ENCODE peak calls at places on chromosomes 4 and X, in eight cellular contexts. Z is neural crest cell, R is RCC 7860, M is astrocyte of the hippocampus, P is upper lobe of right lung, B is GM04504, V is SW 1271, L is dermis blood vessel endothelial cell. D is an unnamed sample.

GRCh38 chr4:40199179-40199670 is 2.4 kb downstream of the RHOH start:
- DNase-seq in P (no peak), B (no peak), Z (no peak), L (no peak), R (no peak), M (no peak), V (no peak), D (no peak)

GRCh38 chrX:136768469-136769084 is 12.2 kb downstream of the ARHGEF6 start:
- DNase-seq in Z (no peak), R (peak; percentile 91), P (no peak), L (no peak), V (no peak), B (peak; percentile 83), M (peak; percentile 79), D (peak; percentile 37)

GRCh38 chr4:1048781-1049590 is 37.6 kb downstream of the FGFRL1 start:
- DNase-seq in P (peak; percentile 67), V (no peak), M (no peak), Z (no peak), L (peak; percentile 40), B (no peak), R (no peak), D (no peak)

GRCh38 chr4:89056953-89057398 is at the start of gene FAM13A:
- DNase-seq in P (peak; percentile 66), V (peak; percentile 71), Z (peak; percentile 52), M (peak; percentile 96), R (peak; percentile 64), B (peak; percentile 78), L (peak; percentile 56), D (peak; percentile 90)

GRCh38 chr4:169100656-169101055 is 90.6 kb upstream of the CBR4 start:
- DNase-seq in B (no peak), Z (no peak), V (no peak), M (no peak), R (no peak), P (no peak), L (no peak), D (no peak)

GRCh38 chrX:151478052-151478451 is 81.0 kb downstream of the VMA21 start:
- DNase-seq in L (no peak), P (no peak), Z (no peak), B (no peak), V (no peak), R (no peak), M (no peak), D (no peak)

GRCh38 chr4:69707807-69708206 is 52.6 kb downstream of the SULT1B1 start:
- DNase-seq in R (no peak), Z (no peak), V (no peak), B (no peak), M (no peak), L (peak; percentile 20), P (no peak), D (no peak)

GRCh38 chrX:108001218-108001814 is 19.1 kb upstream of the TEX13B start:
- DNase-seq in M (peak; percentile 14), R (peak; percentile 18), Z (no peak), B (peak; percentile 5), V (peak; percentile 0), L (peak; percentile 64), P (no peak), D (no peak)

GRCh38 chr4:107824367-107825071 is at the start of gene SGMS2:
- DNase-seq in B (peak; percentile 70), L (peak; percentile 93), R (peak; percentile 81), V (peak; percentile 78), Z (peak; percentile 39), M (peak; percentile 97), P (peak; percentile 95), D (peak; percentile 47)

GRCh38 chrX:102077426-102077825 is 48.1 kb upstream of the TCEAL2 start:
- DNase-seq in R (no peak), L (no peak), Z (no peak), M (no peak), V (no peak), P (no peak), B (no peak), D (no peak)

GRCh38 chrX:19344207-19344534 is 444 bp downstream of the PDHA1 start:
- DNase-seq in V (no peak), P (no peak), M (no peak), L (no peak), B (no peak), R (no peak), Z (no peak), D (no peak)

GRCh38 chr4:41538017-41538733 is at the start of gene LIMCH1:
- DNase-seq in R (no peak), M (no peak), Z (no peak), L (peak; percentile 65), P (peak; percentile 67), V (no peak), B (no peak), D (no peak)

GRCh38 chrX:63250253-63250868 is 100.8 kb downstream of the SPIN4 start:
- DNase-seq in R (peak; percentile 56), L (peak; percentile 85), P (no peak), M (peak; percentile 76), B (peak; percentile 63), V (no peak), Z (peak; percentile 41), D (peak; percentile 44)

GRCh38 chr4:184804621-184805020 is 21.1 kb downstream of the ACSL1 start:
- DNase-seq in V (no peak), R (no peak), B (no peak), P (no peak), Z (no peak), L (no peak), M (no peak), D (no peak)

GRCh38 chr4:7964459-7964858 is 24.8 kb upstream of the AFAP1 start:
- DNase-seq in P (no peak), R (no peak), B (no peak), Z (no peak), M (no peak), L (no peak), V (no peak), D (no peak)

GRCh38 chrX:24629701-24630100 is 17.4 kb downstream of the PCYT1B start:
- DNase-seq in M (no peak), B (no peak), V (no peak), Z (no peak), P (no peak), R (no peak), L (no peak), D (no peak)

GRCh38 chrX:39809326-39809725 is 288.4 kb downstream of the BCOR start:
- DNase-seq in R (peak; percentile 61), P (no peak), V (no peak), Z (no peak), B (peak; percentile 42), M (no peak), L (peak; percentile 56), D (no peak)

GRCh38 chr4:74638689-74639088 is 155.6 kb downstream of the BTC start:
- DNase-seq in P (no peak), V (no peak), M (no peak), L (no peak), B (no peak), Z (no peak), R (no peak), D (no peak)

GRCh38 chr4:16329132-16329796 is 103.0 kb upstream of the TAPT1 start:
- DNase-seq in V (no peak), P (no peak), Z (no peak), R (no peak), B (no peak), M (peak; percentile 58), L (no peak), D (no peak)

GRCh38 chrX:9048801-9049200 is 14.9 kb upstream of the FAM9B start:
- DNase-seq in Z (no peak), L (no peak), P (no peak), R (no peak), B (no peak), V (no peak), M (peak; percentile 48), D (no peak)

GRCh38 chrX:96713303-96713702 is 28.7 kb downstream of the DIAPH2 start:
- DNase-seq in R (no peak), L (no peak), B (no peak), Z (no peak), M (no peak), V (no peak), P (no peak), D (no peak)

GRCh38 chr4:113951263-113951662 is 28.2 kb downstream of the ARSJ start:
- DNase-seq in B (no peak), P (no peak), V (no peak), L (no peak), Z (no peak), R (no peak), M (peak; percentile 83), D (no peak)

GRCh38 chr4:5790546-5790857 is 79.5 kb downstream of the EVC start:
- DNase-seq in L (no peak), Z (no peak), V (no peak), P (no peak), B (no peak), M (no peak), R (no peak), D (no peak)

GRCh38 chr4:153661215-153661822 is 22.8 kb upstream of the TLR2 start:
- DNase-seq in M (no peak), B (no peak), V (no peak), L (peak; percentile 80), R (no peak), Z (no peak), P (no peak), D (no peak)

GRCh38 chr4:141686929-141687328 is 50.5 kb downstream of the IL15 start:
- DNase-seq in M (peak; percentile 7), P (no peak), V (no peak), Z (no peak), B (no peak), R (no peak), L (peak; percentile 59), D (no peak)

GRCh38 chr4:85756938-85757337 is 282.0 kb downstream of the ARHGAP24 start:
- DNase-seq in V (peak; percentile 18), L (peak; percentile 82), R (no peak), B (peak; percentile 42), P (no peak), Z (no peak), M (peak; percentile 42), D (no peak)

GRCh38 chr4:27861802-27862201 is 1001.2 kb downstream of the STIM2 start:
- DNase-seq in B (no peak), R (no peak), M (peak; percentile 16), Z (no peak), L (no peak), V (no peak), P (no peak), D (no peak)

GRCh38 chr4:187491959-187492358 is 503.6 kb upstream of the ZFP42 start:
- DNase-seq in M (no peak), B (no peak), V (no peak), R (no peak), L (no peak), P (no peak), Z (no peak), D (no peak)

GRCh38 chr4:88333741-88334405 is 44.8 kb upstream of the HERC6 start:
- DNase-seq in L (no peak), B (peak; percentile 41), Z (no peak), M (no peak), V (no peak), R (no peak), P (no peak), D (no peak)

GRCh38 chrX:48512371-48512935 is 3.7 kb downstream of the PORCN start:
- DNase-seq in L (no peak), Z (no peak), P (no peak), M (no peak), V (no peak), B (no peak), R (no peak), D (no peak)

GRCh38 chr4:20618010-20618409 is 82.2 kb upstream of the PACRGL start:
- DNase-seq in L (peak; percentile 38), R (no peak), P (peak; percentile 72), Z (no peak), V (no peak), M (no peak), B (no peak), D (no peak)

GRCh38 chr4:8182858-8183725 is 16.0 kb upstream of the SH3TC1 start:
- DNase-seq in L (peak; percentile 82), B (peak; percentile 74), P (peak; percentile 90), Z (no peak), M (peak; percentile 64), V (peak; percentile 26), R (peak; percentile 30), D (peak; percentile 20)

GRCh38 chr4:26962720-26963119 is 102.1 kb downstream of the STIM2 start:
- DNase-seq in L (no peak), P (no peak), R (no peak), V (no peak), M (no peak), Z (no peak), B (no peak), D (no peak)

GRCh38 chrX:130296743-130297142 is 28.0 kb upstream of the ZNF280C start:
- DNase-seq in L (no peak), B (no peak), P (no peak), Z (no peak), V (no peak), R (no peak), M (no peak), D (peak; percentile 3)

D was measured in smooth muscle cell of the brain vasculature.